ENCODE peak calls at places on chromosome 17, in six cellular contexts. One of them, this sample, is unnamed. For H3K36me3, the result is how much of the 10 kb centered on the place peaks cover.

GRCh38 chr17:27832851-27833250 is 32.5 kb upstream of the NOS2 start:
- DNase-seq in neural progenitor cell: no peak
- DNase-seq in adipocyte: no peak
- DNase-seq in heart left ventricle: no peak
- DNase-seq in iPS DF 6.9: no peak
- DNase-seq in body of pancreas: no peak
- DNase-seq in this sample: no peak

GRCh38 chr17:64128787-64129514 is 993 bp downstream of the ERN1 start:
- DNase-seq in neural progenitor cell: no peak
- DNase-seq in adipocyte: peak
- DNase-seq in heart left ventricle: no peak
- DNase-seq in iPS DF 6.9: no peak
- DNase-seq in body of pancreas: peak
- DNase-seq in this sample: no peak

GRCh38 chr17:8818047-8818446 is 18.9 kb upstream of the MFSD6L start:
- DNase-seq in neural progenitor cell: no peak
- DNase-seq in adipocyte: no peak
- DNase-seq in heart left ventricle: no peak
- DNase-seq in iPS DF 6.9: no peak
- DNase-seq in body of pancreas: no peak
- DNase-seq in this sample: no peak

GRCh38 chr17:80854220-80854619 is 137.4 kb upstream of the CHMP6 start:
- DNase-seq in neural progenitor cell: no peak
- DNase-seq in adipocyte: no peak
- DNase-seq in heart left ventricle: no peak
- DNase-seq in iPS DF 6.9: no peak
- DNase-seq in body of pancreas: no peak
- DNase-seq in this sample: no peak

GRCh38 chr17:7128174-7128573 is 13.6 kb upstream of the ASGR2 start:
- DNase-seq in neural progenitor cell: no peak
- DNase-seq in adipocyte: no peak
- DNase-seq in heart left ventricle: no peak
- DNase-seq in iPS DF 6.9: no peak
- DNase-seq in body of pancreas: no peak
- DNase-seq in this sample: no peak

GRCh38 chr17:9044796-9045470 is 23.6 kb downstream of the NTN1 start:
- DNase-seq in neural progenitor cell: no peak
- DNase-seq in adipocyte: no peak
- DNase-seq in heart left ventricle: no peak
- DNase-seq in iPS DF 6.9: no peak
- DNase-seq in body of pancreas: no peak
- DNase-seq in this sample: no peak

GRCh38 chr17:17778308-17779014 is 58.3 kb downstream of the SREBF1 start:
- DNase-seq in neural progenitor cell: no peak
- DNase-seq in adipocyte: peak
- DNase-seq in heart left ventricle: peak
- DNase-seq in iPS DF 6.9: no peak
- DNase-seq in body of pancreas: peak
- DNase-seq in this sample: no peak

GRCh38 chr17:43528319-43528987 is 17.7 kb downstream of the ETV4 start:
- DNase-seq in neural progenitor cell: no peak
- DNase-seq in adipocyte: no peak
- DNase-seq in heart left ventricle: peak
- DNase-seq in iPS DF 6.9: no peak
- DNase-seq in body of pancreas: peak
- DNase-seq in this sample: no peak

GRCh38 chr17:36934759-36935630 is 2.3 kb upstream of the LHX1 start:
- DNase-seq in neural progenitor cell: peak
- DNase-seq in adipocyte: no peak
- DNase-seq in heart left ventricle: no peak
- DNase-seq in iPS DF 6.9: no peak
- DNase-seq in body of pancreas: no peak
- DNase-seq in this sample: peak

GRCh38 chr17:49741009-49741691 is 22.8 kb downstream of the FAM117A start:
- DNase-seq in neural progenitor cell: no peak
- DNase-seq in adipocyte: no peak
- DNase-seq in heart left ventricle: no peak
- DNase-seq in iPS DF 6.9: no peak
- DNase-seq in body of pancreas: no peak
- DNase-seq in this sample: no peak

GRCh38 chr17:27293359-27293897 is 486 bp upstream of the WSB1 start:
- DNase-seq in neural progenitor cell: peak
- DNase-seq in adipocyte: no peak
- DNase-seq in heart left ventricle: no peak
- DNase-seq in iPS DF 6.9: no peak
- DNase-seq in body of pancreas: peak
- DNase-seq in this sample: peak

GRCh38 chr17:77033892-77034404 is 106.8 kb upstream of the SEC14L1 start:
- DNase-seq in neural progenitor cell: no peak
- DNase-seq in adipocyte: no peak
- DNase-seq in heart left ventricle: no peak
- DNase-seq in iPS DF 6.9: no peak
- DNase-seq in body of pancreas: no peak
- DNase-seq in this sample: no peak

GRCh38 chr17:10183931-10184930 is 14.2 kb downstream of the GAS7 start:
- DNase-seq in neural progenitor cell: peak
- DNase-seq in adipocyte: no peak
- DNase-seq in heart left ventricle: no peak
- DNase-seq in iPS DF 6.9: no peak
- DNase-seq in body of pancreas: no peak
- DNase-seq in this sample: peak

GRCh38 chr17:47735536-47736011 is 2.5 kb downstream of the TBX21 start:
- DNase-seq in neural progenitor cell: no peak
- DNase-seq in adipocyte: no peak
- DNase-seq in heart left ventricle: no peak
- DNase-seq in iPS DF 6.9: no peak
- DNase-seq in body of pancreas: no peak
- DNase-seq in this sample: no peak

GRCh38 chr17:61362396-61362795 is 37.2 kb upstream of the TBX2 start:
- DNase-seq in neural progenitor cell: no peak
- DNase-seq in adipocyte: no peak
- DNase-seq in heart left ventricle: no peak
- DNase-seq in iPS DF 6.9: no peak
- DNase-seq in body of pancreas: no peak
- DNase-seq in this sample: no peak

GRCh38 chr17:38898291-38898679 is 27.1 kb upstream of the LASP1NB start:
- DNase-seq in neural progenitor cell: no peak
- DNase-seq in adipocyte: no peak
- DNase-seq in heart left ventricle: no peak
- DNase-seq in iPS DF 6.9: no peak
- DNase-seq in body of pancreas: no peak
- DNase-seq in this sample: no peak

GRCh38 chr17:37493249-37494027 is 3.7 kb downstream of the DUSP14 start:
- DNase-seq in neural progenitor cell: no peak
- DNase-seq in adipocyte: peak
- DNase-seq in heart left ventricle: no peak
- DNase-seq in iPS DF 6.9: no peak
- DNase-seq in body of pancreas: no peak
- DNase-seq in this sample: no peak

GRCh38 chr17:7837375-7838290 is 3.6 kb downstream of the KDM6B start:
- DNase-seq in neural progenitor cell: peak
- DNase-seq in adipocyte: peak
- DNase-seq in heart left ventricle: no peak
- DNase-seq in iPS DF 6.9: no peak
- DNase-seq in body of pancreas: no peak
- DNase-seq in this sample: no peak

GRCh38 chr17:37225458-37225857 is 150.3 kb upstream of the C17orf78 start:
- DNase-seq in neural progenitor cell: peak
- DNase-seq in adipocyte: no peak
- DNase-seq in heart left ventricle: no peak
- DNase-seq in iPS DF 6.9: no peak
- DNase-seq in body of pancreas: no peak
- DNase-seq in this sample: peak

GRCh38 chr17:17937450-17937849 is 34.8 kb downstream of the TOM1L2 start:
- DNase-seq in neural progenitor cell: no peak
- DNase-seq in adipocyte: no peak
- DNase-seq in heart left ventricle: no peak
- DNase-seq in iPS DF 6.9: no peak
- DNase-seq in body of pancreas: no peak
- DNase-seq in this sample: no peak

GRCh38 chr17:48037036-48037881 is at the start of gene COPZ2:
- DNase-seq in neural progenitor cell: peak
- DNase-seq in adipocyte: peak
- DNase-seq in heart left ventricle: peak
- DNase-seq in iPS DF 6.9: no peak
- DNase-seq in body of pancreas: peak
- DNase-seq in this sample: peak

GRCh38 chr17:45222273-45222993 is 748 bp downstream of the FMNL1 start:
- DNase-seq in neural progenitor cell: peak
- DNase-seq in adipocyte: no peak
- DNase-seq in heart left ventricle: peak
- DNase-seq in iPS DF 6.9: no peak
- DNase-seq in body of pancreas: no peak
- DNase-seq in this sample: no peak

GRCh38 chr17:45222994-45223540 is 1.4 kb downstream of the FMNL1 start:
- DNase-seq in neural progenitor cell: no peak
- DNase-seq in adipocyte: no peak
- DNase-seq in heart left ventricle: peak
- DNase-seq in iPS DF 6.9: no peak
- DNase-seq in body of pancreas: no peak
- DNase-seq in this sample: no peak

GRCh38 chr17:45224671-45225050 is 3.0 kb downstream of the FMNL1 start:
- DNase-seq in neural progenitor cell: no peak
- DNase-seq in adipocyte: no peak
- DNase-seq in heart left ventricle: peak
- DNase-seq in iPS DF 6.9: no peak
- DNase-seq in body of pancreas: no peak
- DNase-seq in this sample: peak

GRCh38 chr17:45225051-45225700 is 3.5 kb downstream of the FMNL1 start:
- DNase-seq in neural progenitor cell: no peak
- DNase-seq in adipocyte: no peak
- DNase-seq in heart left ventricle: peak
- DNase-seq in iPS DF 6.9: no peak
- DNase-seq in body of pancreas: no peak
- DNase-seq in this sample: peak

GRCh38 chr17:45223541-45224528 is 2.1 kb downstream of the FMNL1 start:
- DNase-seq in neural progenitor cell: no peak
- DNase-seq in adipocyte: no peak
- DNase-seq in heart left ventricle: peak
- DNase-seq in iPS DF 6.9: no peak
- DNase-seq in body of pancreas: no peak
- DNase-seq in this sample: peak
- H3K4me3 ChIP-seq in neural progenitor cell: no peak
- H3K4me3 ChIP-seq in adipocyte: no peak
- H3K4me3 ChIP-seq in heart left ventricle: peak
- H3K4me3 ChIP-seq in iPS DF 6.9: no peak
- H3K4me3 ChIP-seq in body of pancreas: no peak
- H3K4me3 ChIP-seq in this sample: no peak

DNA sequence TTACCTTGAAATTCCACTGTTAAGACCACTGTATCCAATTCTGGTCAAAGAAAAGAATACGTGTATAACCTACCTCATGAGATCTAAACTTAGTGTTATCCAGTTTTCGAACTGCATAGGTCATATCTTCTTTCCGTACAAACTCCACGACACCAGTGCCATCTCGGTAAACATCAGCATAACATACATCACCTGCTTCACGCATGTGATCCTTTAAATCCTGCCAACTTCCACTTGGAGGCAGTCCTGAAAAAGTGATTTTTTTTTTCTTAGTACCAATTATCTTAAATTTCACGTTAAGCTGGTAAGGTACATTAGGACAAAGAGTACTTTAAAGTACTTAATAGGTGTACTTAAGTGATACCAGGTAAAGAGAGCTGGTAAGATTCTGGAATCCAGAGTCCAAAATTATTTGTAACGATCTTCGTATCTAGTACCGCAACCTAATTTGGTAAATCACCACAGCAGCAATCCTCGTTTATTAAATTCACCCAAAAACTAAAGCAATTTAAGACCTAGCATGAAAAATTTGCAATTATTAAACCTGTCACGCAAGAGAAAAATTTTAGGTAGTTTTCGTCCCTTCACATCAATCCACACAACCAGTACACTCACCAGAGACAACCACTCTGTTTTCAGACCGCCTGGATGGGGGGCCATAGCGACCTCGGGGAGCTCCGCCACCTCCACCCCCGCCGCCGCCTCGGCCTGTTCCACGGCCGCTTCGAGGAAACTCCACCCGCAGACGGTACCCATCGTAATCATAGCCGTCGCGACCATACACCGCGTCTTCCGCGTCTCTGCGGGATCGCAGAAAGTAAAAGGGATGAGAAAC is 1.1 kb downstream of the SRSF1 start:
- DNase-seq in neural progenitor cell: no peak
- DNase-seq in adipocyte: no peak
- DNase-seq in heart left ventricle: no peak
- DNase-seq in iPS DF 6.9: no peak
- DNase-seq in body of pancreas: no peak
- DNase-seq in this sample: no peak
- H3K36me3 ChIP-seq in neural progenitor cell: under half
- H3K36me3 ChIP-seq in adipocyte: under half
- H3K36me3 ChIP-seq in heart left ventricle: under half
- H3K36me3 ChIP-seq in iPS DF 6.9: under half
- H3K36me3 ChIP-seq in body of pancreas: under half
- H3K36me3 ChIP-seq in this sample: under half

GRCh38 chr17:3968017-3968416 is 3.8 kb upstream of the ATP2A3 start:
- DNase-seq in neural progenitor cell: no peak
- DNase-seq in adipocyte: no peak
- DNase-seq in heart left ventricle: no peak
- DNase-seq in iPS DF 6.9: no peak
- DNase-seq in body of pancreas: no peak
- DNase-seq in this sample: no peak

GRCh38 chr17:3966720-3967363 is 2.6 kb upstream of the ATP2A3 start:
- DNase-seq in neural progenitor cell: no peak
- DNase-seq in adipocyte: no peak
- DNase-seq in heart left ventricle: no peak
- DNase-seq in iPS DF 6.9: no peak
- DNase-seq in body of pancreas: peak
- DNase-seq in this sample: no peak

GRCh38 chr17:3963214-3964201 is 729 bp downstream of the ATP2A3 start:
- DNase-seq in neural progenitor cell: peak
- DNase-seq in adipocyte: no peak
- DNase-seq in heart left ventricle: no peak
- DNase-seq in iPS DF 6.9: no peak
- DNase-seq in body of pancreas: no peak
- DNase-seq in this sample: peak

GRCh38 chr17:3964203-3965122 is at the start of gene ATP2A3:
- DNase-seq in neural progenitor cell: peak
- DNase-seq in adipocyte: peak
- DNase-seq in heart left ventricle: no peak
- DNase-seq in iPS DF 6.9: no peak
- DNase-seq in body of pancreas: no peak
- DNase-seq in this sample: peak

GRCh38 chr17:3965123-3965800 is 1.0 kb upstream of the ATP2A3 start:
- DNase-seq in neural progenitor cell: peak
- DNase-seq in adipocyte: peak
- DNase-seq in heart left ventricle: peak
- DNase-seq in iPS DF 6.9: no peak
- DNase-seq in body of pancreas: peak
- DNase-seq in this sample: peak
- H3K4me3 ChIP-seq in neural progenitor cell: peak
- H3K4me3 ChIP-seq in adipocyte: no peak
- H3K4me3 ChIP-seq in heart left ventricle: peak
- H3K4me3 ChIP-seq in iPS DF 6.9: peak
- H3K4me3 ChIP-seq in body of pancreas: peak
- H3K4me3 ChIP-seq in this sample: peak

DNA sequence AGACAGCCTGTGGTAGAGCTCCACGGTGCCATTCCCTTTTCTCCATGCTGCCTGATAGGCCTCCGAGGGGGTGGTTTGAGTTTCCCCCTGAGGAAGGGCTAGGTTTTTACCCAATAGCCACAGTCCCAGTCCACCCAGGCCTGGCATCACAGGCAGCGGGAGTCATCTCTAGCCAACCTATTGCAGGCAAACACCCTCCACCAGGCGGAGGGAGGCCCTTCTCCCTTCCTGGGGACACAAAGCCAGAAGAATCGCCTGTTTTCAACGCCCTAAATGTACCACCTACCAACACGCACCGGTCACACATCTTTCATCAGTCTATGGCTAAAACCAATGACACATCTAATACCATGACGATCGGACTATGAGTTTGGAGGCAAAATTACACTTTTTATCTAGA is 7.4 kb downstream of the CSNK1D start:
- DNase-seq in neural progenitor cell: no peak
- DNase-seq in adipocyte: no peak
- DNase-seq in heart left ventricle: no peak
- DNase-seq in iPS DF 6.9: no peak
- DNase-seq in body of pancreas: no peak
- DNase-seq in this sample: no peak
- H3K36me3 ChIP-seq in neural progenitor cell: under half
- H3K36me3 ChIP-seq in adipocyte: half or more
- H3K36me3 ChIP-seq in heart left ventricle: half or more
- H3K36me3 ChIP-seq in iPS DF 6.9: under half
- H3K36me3 ChIP-seq in body of pancreas: under half
- H3K36me3 ChIP-seq in this sample: half or more

This sample was measured in H7.